ENCODE peak calls at places on chromosomes 3 and 15, in six cellular contexts. Q is IMR-90, Y is PC-9, F is left lung, M is right atrium auricular region, U is ovary. T is an unnamed sample.
A peak's percentile ranks its signal among the peaks of the same experiment; 100 is the strongest.

GRCh38 chr3:31420311-31420710 is 112.4 kb upstream of the STT3B start:
- DNase-seq in Q (no peak), Y (no peak), F (no peak), M (no peak), U (no peak), T (no peak)

GRCh38 chr3:78919021-78919755 is 848.6 kb downstream of the ROBO1 start:
- DNase-seq in Q (peak; percentile 98), Y (no peak), F (no peak), M (no peak), U (no peak), T (no peak)

GRCh38 chr15:84833447-84833846 is 16.3 kb downstream of the ALPK3 start:
- DNase-seq in Q (peak; percentile 78), Y (peak; percentile 68), F (no peak), M (no peak), U (peak; percentile 67), T (no peak)

GRCh38 chr15:45637552-45638033 is 2.8 kb downstream of the SQOR start:
- DNase-seq in Q (peak; percentile 98), Y (no peak), F (no peak), M (no peak), U (peak; percentile 56), T (no peak)

GRCh38 chr3:10389995-10390394 is 69.1 kb upstream of the SEC13 start:
- DNase-seq in Q (no peak), Y (no peak), F (no peak), M (no peak), U (no peak), T (no peak)

GRCh38 chr3:188972313-188972712 is 199.5 kb upstream of the TPRG1 start:
- DNase-seq in Q (no peak), Y (no peak), F (no peak), M (no peak), U (no peak), T (no peak)

GRCh38 chr3:176906046-176906905 is 291.0 kb downstream of the TBL1XR1 start:
- DNase-seq in Q (peak; percentile 90), Y (peak; percentile 76), F (no peak), M (no peak), U (peak; percentile 43), T (no peak)

GRCh38 chr15:39595621-39596221 is 14.8 kb downstream of the THBS1 start:
- DNase-seq in Q (peak; percentile 43), Y (no peak), F (no peak), M (no peak), U (no peak), T (no peak)

GRCh38 chr15:51224428-51224827 is 114.0 kb downstream of the CYP19A1 start:
- DNase-seq in Q (peak; percentile 25), Y (no peak), F (no peak), M (no peak), U (no peak), T (no peak)

GRCh38 chr3:160911399-160911798 is 155.4 kb downstream of the PPM1L start:
- DNase-seq in Q (no peak), Y (no peak), F (no peak), M (no peak), U (no peak), T (no peak)

GRCh38 chr15:99239545-99240198 is 9.7 kb downstream of the TTC23 start:
- DNase-seq in Q (peak; percentile 59), Y (no peak), F (no peak), M (no peak), U (no peak), T (no peak)

GRCh38 chr3:196159952-196160804 is 51.0 kb downstream of the ZDHHC19 start:
- DNase-seq in Q (peak; percentile 93), Y (peak; percentile 58), F (peak; percentile 83), M (no peak), U (no peak), T (peak; percentile 78)

GRCh38 chr3:66638717-66639116 is 137.9 kb upstream of the LRIG1 start:
- DNase-seq in Q (no peak), Y (no peak), F (no peak), M (no peak), U (no peak), T (no peak)

GRCh38 chr15:90539789-90540188 is 10.1 kb downstream of the CRTC3 start:
- DNase-seq in Q (no peak), Y (no peak), F (no peak), M (no peak), U (no peak), T (no peak)

GRCh38 chr3:188306435-188306980 is 152.6 kb downstream of the LPP start:
- DNase-seq in Q (no peak), Y (no peak), F (no peak), M (no peak), U (no peak), T (no peak)

GRCh38 chr3:128319741-128320141 is 146.9 kb downstream of the DNAJB8 start:
- DNase-seq in Q (no peak), Y (no peak), F (no peak), M (no peak), U (no peak), T (no peak)

GRCh38 chr3:66997560-66998074 is 490 bp upstream of the KBTBD8 start:
- DNase-seq in Q (peak; percentile 76), Y (no peak), F (no peak), M (peak; percentile 61), U (peak; percentile 17), T (peak; percentile 46)

GRCh38 chr3:72818915-72819314 is 29.3 kb downstream of the SHQ1 start:
- DNase-seq in Q (peak; percentile 93), Y (no peak), F (no peak), M (no peak), U (no peak), T (no peak)

GRCh38 chr15:42549052-42549491 is 434 bp downstream of the HAUS2 start:
- DNase-seq in Q (peak; percentile 12), Y (no peak), F (no peak), M (no peak), U (peak; percentile 43), T (no peak)

GRCh38 chr3:49295489-49296058 is 18.5 kb upstream of the C3orf62 start:
- DNase-seq in Q (peak; percentile 35), Y (peak; percentile 36), F (no peak), M (no peak), U (peak; percentile 41), T (peak; percentile 49)

GRCh38 chr3:180962530-180962929 is 27.0 kb downstream of the DNAJC19 start:
- DNase-seq in Q (no peak), Y (no peak), F (no peak), M (no peak), U (no peak), T (no peak)

GRCh38 chr3:16053794-16054193 is 120.7 kb upstream of the GALNT15 start:
- DNase-seq in Q (no peak), Y (no peak), F (no peak), M (no peak), U (no peak), T (no peak)

GRCh38 chr15:39028069-39028468 is 463.5 kb upstream of the RASGRP1 start:
- DNase-seq in Q (peak; percentile 78), Y (no peak), F (no peak), M (peak; percentile 73), U (no peak), T (no peak)

GRCh38 chr3:151639096-151639740 is 94.5 kb upstream of the AADACL2 start:
- DNase-seq in Q (no peak), Y (no peak), F (no peak), M (no peak), U (no peak), T (no peak)

GRCh38 chr3:138027821-138028220 is 17.9 kb downstream of the CLDN18 start:
- DNase-seq in Q (no peak), Y (no peak), F (no peak), M (no peak), U (no peak), T (no peak)
- H3K9me3 ChIP-seq in Q (no peaks in the 10 kb centered on the region), Y (no peaks in the 10 kb centered on the region), F (no peaks in the 10 kb centered on the region), M (no peaks in the 10 kb centered on the region), U (no peaks in the 10 kb centered on the region), T (no peaks in the 10 kb centered on the region)

GRCh38 chr3:52388933-52389332 is 56.0 kb downstream of the SEMA3G start:
- DNase-seq in Q (no peak), Y (no peak), F (no peak), M (no peak), U (no peak), T (no peak)
- TF ChIP-seq CTCF in Q (no peak), Y (no peak), F (no peak), M (no peak), U (no peak), T (no peak)

DNA sequence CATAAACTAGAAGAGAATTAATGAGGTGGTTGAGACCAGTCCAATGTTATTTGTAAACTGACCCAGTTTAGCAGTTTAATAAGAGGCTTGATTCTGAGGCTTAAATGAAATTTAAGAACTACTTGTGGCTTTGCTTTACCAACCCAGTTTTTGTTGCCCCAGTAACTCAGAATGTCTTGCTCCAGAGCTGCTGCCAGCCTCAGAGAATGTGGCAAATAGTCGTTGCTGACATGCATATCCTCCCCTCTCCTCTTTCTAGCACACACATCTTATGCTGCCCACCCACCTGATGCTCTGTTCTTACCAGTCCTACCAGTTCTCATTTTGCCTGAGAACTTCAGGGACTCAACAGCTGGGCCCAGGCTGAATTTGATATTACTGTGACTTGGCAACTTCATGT is 92.4 kb upstream of the TSC22D2 start:
- DNase-seq in Q (no peak), Y (no peak), F (no peak), M (no peak), U (no peak), T (no peak)
- H3K9me3 ChIP-seq in Q (no peaks in the 10 kb centered on the region), Y (peaks cover 3% of the 10 kb centered on the region), F (no peaks in the 10 kb centered on the region), M (no peaks in the 10 kb centered on the region), U (no peaks in the 10 kb centered on the region), T (no peaks in the 10 kb centered on the region)

GRCh38 chr3:77324115-77324514 is 284.2 kb downstream of the ROBO2 start:
- DNase-seq in Q (no peak), Y (no peak), F (no peak), M (no peak), U (no peak), T (no peak)

GRCh38 chr3:77321646-77322045 is 281.7 kb downstream of the ROBO2 start:
- DNase-seq in Q (no peak), Y (no peak), F (no peak), M (no peak), U (no peak), T (no peak)

GRCh38 chr3:77319711-77320110 is 279.8 kb downstream of the ROBO2 start:
- DNase-seq in Q (peak; percentile 39), Y (no peak), F (no peak), M (no peak), U (no peak), T (no peak)

GRCh38 chr3:77323616-77324015 is 283.7 kb downstream of the ROBO2 start:
- DNase-seq in Q (no peak), Y (no peak), F (no peak), M (no peak), U (no peak), T (no peak)

DNA sequence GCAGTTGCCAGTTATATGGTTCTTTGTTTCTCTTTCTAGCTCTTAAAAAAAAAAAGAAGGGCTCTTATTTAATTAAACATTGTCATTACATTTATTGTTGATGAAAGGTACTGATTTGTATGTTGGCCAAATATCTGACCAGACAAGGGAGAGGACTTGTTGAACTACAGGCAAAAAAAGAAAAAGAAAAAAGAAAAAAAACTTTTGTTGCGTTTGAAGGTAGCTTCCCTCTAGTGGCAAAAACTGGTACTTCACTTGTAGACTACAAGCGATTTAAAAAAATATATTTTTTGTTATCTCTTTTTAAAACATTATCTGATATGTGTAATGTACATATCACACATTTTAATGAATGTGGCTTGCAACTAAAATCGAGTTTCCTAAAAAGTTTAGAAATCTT is 280.6 kb downstream of the ROBO2 start:
- DNase-seq in Q (peak; percentile 67), Y (no peak), F (no peak), M (no peak), U (no peak), T (no peak)
- TF ChIP-seq CTCF in Q (peak; percentile 68), Y (peak; percentile 83), F (peak; percentile 58), M (peak; percentile 76), U (no peak), T (peak; percentile 59)

T was measured in lower lobe of right lung.